ENCODE peak calls at places on chromosome 6, in six cellular contexts. P is psoas muscle, V is amygdala, B is WTC11, T is HFF-Myc, C is A549. G is an unnamed sample.

GRCh38 chr6:127832381-127832780 is 68.5 kb downstream of the THEMIS start:
- DNase-seq in P (no peak), V (no peak), B (no peak), T (no peak), C (no peak), G (no peak)

GRCh38 chr6:113530769-113531168 is 326.4 kb upstream of the MARCKS start:
- DNase-seq in P (no peak), V (no peak), B (no peak), T (peak), C (peak), G (no peak)

GRCh38 chr6:157966990-157967389 is 14.7 kb upstream of the SYNJ2 start:
- DNase-seq in P (no peak), V (no peak), B (no peak), T (no peak), C (no peak), G (no peak)

GRCh38 chr6:31702421-31702818 is 704 bp downstream of the ABHD16A start:
- DNase-seq in P (no peak), V (no peak), B (no peak), T (no peak), C (no peak), G (no peak)

GRCh38 chr6:36839819-36840379 is 655 bp upstream of the CPNE5 start:
- DNase-seq in P (peak), V (no peak), B (peak), T (no peak), C (peak), G (no peak)

GRCh38 chr6:3232017-3232838 is 4.8 kb upstream of the TUBB2B start:
- DNase-seq in P (no peak), V (no peak), B (no peak), T (no peak), C (no peak), G (no peak)

GRCh38 chr6:155259897-155260296 is 3.9 kb upstream of the CLDN20 start:
- DNase-seq in P (no peak), V (no peak), B (no peak), T (no peak), C (no peak), G (no peak)

GRCh38 chr6:45722876-45723275 is 292.8 kb downstream of the CLIC5 start:
- DNase-seq in P (no peak), V (no peak), B (no peak), T (no peak), C (no peak), G (no peak)

GRCh38 chr6:113120577-113121285 is 736.4 kb upstream of the MARCKS start:
- DNase-seq in P (no peak), V (no peak), B (no peak), T (peak), C (peak), G (no peak)

GRCh38 chr6:159722655-159723054 is 4.7 kb upstream of the WTAP start:
- DNase-seq in P (no peak), V (no peak), B (no peak), T (no peak), C (no peak), G (no peak)

GRCh38 chr6:20737912-20738311 is 203.7 kb downstream of the CDKAL1 start:
- DNase-seq in P (no peak), V (no peak), B (no peak), T (no peak), C (no peak), G (no peak)

GRCh38 chr6:32947552-32948465 is 5.1 kb downstream of the HLA-DMA start:
- DNase-seq in P (no peak), V (no peak), B (peak), T (no peak), C (peak), G (no peak)

GRCh38 chr6:119355157-119355556 is 5.6 kb upstream of the MAN1A1 start:
- DNase-seq in P (no peak), V (no peak), B (no peak), T (no peak), C (no peak), G (no peak)

GRCh38 chr6:134247854-134248580 is 69.9 kb downstream of the SGK1 start:
- DNase-seq in P (no peak), V (no peak), B (no peak), T (no peak), C (no peak), G (no peak)

GRCh38 chr6:134176283-134176975 is 124.0 kb upstream of the SLC2A12 start:
- DNase-seq in P (peak), V (peak), B (peak), T (no peak), C (no peak), G (no peak)

GRCh38 chr6:74735304-74735703 is 470.5 kb downstream of the COL12A1 start:
- DNase-seq in P (no peak), V (no peak), B (no peak), T (no peak), C (no peak), G (no peak)

GRCh38 chr6:73722318-73723060 is 26.5 kb downstream of the CD109 start:
- DNase-seq in P (no peak), V (no peak), B (no peak), T (peak), C (no peak), G (no peak)

GRCh38 chr6:136230219-136230980 is 19.7 kb downstream of the MTFR2 start:
- DNase-seq in P (no peak), V (no peak), B (no peak), T (no peak), C (peak), G (no peak)

GRCh38 chr6:87763901-87764300 is 61.9 kb upstream of the AKIRIN2 start:
- DNase-seq in P (no peak), V (no peak), B (no peak), T (no peak), C (no peak), G (no peak)

GRCh38 chr6:135066397-135066796 is 11.8 kb upstream of the HBS1L start:
- DNase-seq in P (no peak), V (no peak), B (no peak), T (no peak), C (no peak), G (no peak)

GRCh38 chr6:113882341-113882740 is 25.2 kb downstream of the MARCKS start:
- DNase-seq in P (no peak), V (no peak), B (no peak), T (no peak), C (no peak), G (no peak)

GRCh38 chr6:153814136-153814535 is 224.9 kb upstream of the OPRM1 start:
- DNase-seq in P (no peak), V (no peak), B (peak), T (no peak), C (no peak), G (no peak)

GRCh38 chr6:90028995-90029635 is 134.8 kb downstream of the GJA10 start:
- DNase-seq in P (no peak), V (no peak), B (no peak), T (no peak), C (no peak), G (no peak)

GRCh38 chr6:41002168-41002567 is 36.9 kb downstream of the UNC5CL start:
- DNase-seq in P (no peak), V (no peak), B (no peak), T (no peak), C (no peak), G (no peak)

G was measured in SK-N-MC.